ENCODE peak calls at places on chromosomes 16 and 17, in nine cellular contexts. B is left lung; Y is cardiac muscle cell; O is A549; D is GM13977; U is heart left ventricle; S is CD8-positive, alpha-beta T cell; L is astrocyte of the cerebellum; A is fibroblast of pulmonary artery. M is an unnamed sample.

GRCh38 chr17:36195474-36196098 is 972 bp downstream of the CCL3L1 start:
- DNase-seq in A (no peak), B (peak), D (no peak), L (no peak), U (no peak), Y (no peak), S (no peak), O (no peak), M (no peak)

GRCh38 chr16:12313902-12314621 is 337.5 kb downstream of the SNX29 start:
- DNase-seq in A (no peak), L (no peak), B (no peak), O (no peak), U (no peak), Y (no peak), D (no peak), S (no peak), M (no peak)

GRCh38 chr16:55204923-55205322 is 119.1 kb upstream of the IRX6 start:
- DNase-seq in Y (no peak), A (no peak), B (no peak), D (no peak), L (no peak), O (no peak), S (no peak), U (no peak), M (no peak)

GRCh38 chr17:17812211-17813054 is 24.4 kb downstream of the SREBF1 start:
- DNase-seq in Y (peak), D (peak), U (peak), L (no peak), O (peak), A (peak), B (peak), S (peak), M (peak)

GRCh38 chr16:79505344-79505743 is 95.2 kb downstream of the MAF start:
- DNase-seq in Y (no peak), O (no peak), D (no peak), L (no peak), S (no peak), B (no peak), A (no peak), U (peak), M (no peak)

GRCh38 chr16:77594057-77594456 is 128.3 kb upstream of the NUDT7 start:
- DNase-seq in D (no peak), Y (no peak), O (no peak), L (no peak), A (no peak), B (no peak), U (no peak), S (no peak), M (no peak)

GRCh38 chr16:508884-509736 is 18.4 kb upstream of the CAPN15 start:
- DNase-seq in B (no peak), O (no peak), D (no peak), U (no peak), A (peak), L (no peak), Y (no peak), S (no peak), M (no peak)

GRCh38 chr17:41511130-41511529 is 5.7 kb upstream of the KRT13 start:
- DNase-seq in D (no peak), O (no peak), B (peak), U (no peak), Y (no peak), S (no peak), A (no peak), L (no peak), M (no peak)

GRCh38 chr16:743794-744500 is 3.1 kb upstream of the CIAO3 start:
- DNase-seq in L (no peak), U (no peak), Y (no peak), B (peak), O (no peak), S (no peak), A (no peak), D (no peak), M (no peak)

GRCh38 chr17:49218941-49219913 is 8.7 kb downstream of the ABI3 start:
- DNase-seq in U (no peak), S (peak), Y (no peak), A (no peak), B (peak), D (peak), O (no peak), L (no peak), M (no peak)

GRCh38 chr17:7058831-7059447 is 15.0 kb upstream of the SLC16A11 start:
- DNase-seq in L (no peak), A (peak), Y (peak), D (no peak), S (no peak), U (no peak), O (no peak), B (no peak), M (no peak)

GRCh38 chr16:58518083-58518979 is 3.0 kb downstream of the SETD6 start:
- DNase-seq in A (no peak), B (no peak), D (peak), Y (no peak), O (no peak), S (no peak), U (no peak), L (no peak), M (no peak)

GRCh38 chr17:19386276-19386863 is 620 bp downstream of the MFAP4 start:
- DNase-seq in B (peak), D (no peak), O (peak), Y (peak), U (peak), S (no peak), L (peak), A (peak), M (no peak)

GRCh38 chr17:30952645-30953393 is 18.0 kb upstream of the RNF135 start:
- DNase-seq in U (peak), D (peak), Y (no peak), S (no peak), B (peak), A (no peak), L (no peak), O (no peak), M (no peak)

GRCh38 chr16:21001262-21001661 is 100.7 kb downstream of the LYRM1 start:
- DNase-seq in B (no peak), Y (peak), S (no peak), A (peak), D (peak), L (no peak), U (no peak), O (peak), M (no peak)

GRCh38 chr17:77666480-77666879 is 292.0 kb upstream of the TNRC6C start:
- DNase-seq in U (no peak), A (no peak), O (no peak), B (no peak), D (no peak), S (no peak), Y (no peak), L (no peak), M (no peak)

GRCh38 chr17:40648326-40648968 is 829 bp upstream of the SMARCE1 start:
- DNase-seq in B (no peak), D (peak), L (no peak), U (no peak), O (no peak), S (no peak), A (no peak), Y (no peak), M (peak)

GRCh38 chr16:70529051-70529777 is 5.6 kb downstream of the SF3B3 start:
- DNase-seq in O (peak), D (peak), U (no peak), S (no peak), L (peak), B (no peak), Y (peak), A (peak), M (no peak)

GRCh38 chr16:85902366-85903155 is 3.6 kb downstream of the IRF8 start:
- DNase-seq in B (no peak), L (no peak), U (no peak), S (peak), Y (peak), O (no peak), D (peak), A (peak), M (no peak)

GRCh38 chr17:63696381-63696961 is 3.5 kb downstream of the LIMD2 start:
- DNase-seq in U (no peak), A (peak), O (peak), L (no peak), S (no peak), B (no peak), D (peak), Y (peak), M (no peak)
- TF ChIP-seq CTCF in U (peak), A (peak), O (peak), L (peak), S (peak), B (peak), D (peak), Y (peak), M (peak)

GRCh38 chr17:47895856-47896671 is at the start of gene SP2:
- DNase-seq in D (peak), O (peak), L (peak), Y (peak), B (peak), S (peak), U (peak), A (peak), M (peak)
- TF ChIP-seq CTCF in D (peak), O (no peak), L (peak), Y (no peak), B (peak), S (no peak), U (peak), A (no peak), M (no peak)

DNA sequence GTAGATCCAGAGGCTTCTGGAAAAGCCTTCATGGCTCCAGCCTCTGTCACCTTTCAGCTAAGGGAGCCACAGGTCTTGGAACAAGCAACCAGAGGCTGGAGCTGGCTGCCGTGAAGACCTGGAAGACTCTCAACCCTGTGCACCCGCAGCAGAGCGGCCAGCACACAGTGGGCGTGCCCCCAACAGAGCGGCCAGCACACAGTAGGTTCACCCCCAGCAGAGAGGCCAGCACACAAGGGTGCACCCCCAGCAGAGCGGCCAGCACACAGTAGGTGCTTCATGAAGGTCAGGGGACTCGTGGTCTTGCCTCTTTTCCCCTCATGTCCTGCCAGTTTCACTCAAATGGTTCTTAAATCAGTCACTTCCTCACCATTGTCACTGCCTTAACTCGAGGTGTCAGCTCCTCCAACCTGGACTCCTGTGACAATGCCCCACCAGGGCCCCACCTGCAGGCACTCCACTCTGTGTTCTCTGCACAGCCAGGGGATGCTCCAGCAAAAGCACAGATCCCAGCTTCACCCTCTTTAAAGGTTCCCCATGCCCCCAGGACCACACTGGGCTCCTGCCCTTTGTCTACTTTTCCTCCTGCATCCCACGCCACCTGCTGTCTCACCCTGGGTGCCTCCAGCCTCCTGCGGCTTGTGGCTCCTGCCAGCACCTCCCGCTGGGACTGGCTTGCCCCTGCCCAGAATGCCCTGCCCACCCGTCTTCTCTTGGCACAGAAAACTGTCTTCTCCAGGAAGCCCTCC is 42.4 kb upstream of the DOC2B start:
- DNase-seq in B (no peak), Y (no peak), U (peak), D (no peak), O (no peak), A (no peak), L (no peak), S (no peak), M (no peak)
- TF ChIP-seq CTCF in B (no peak), Y (no peak), U (no peak), D (no peak), O (no peak), A (no peak), L (no peak), S (no peak), M (no peak)

GRCh38 chr17:47618416-47618815 is 31.3 kb upstream of the KPNB1 start:
- DNase-seq in D (no peak), Y (peak), S (no peak), B (no peak), L (peak), A (peak), O (peak), U (no peak), M (no peak)
- TF ChIP-seq CTCF in D (peak), Y (peak), S (no peak), B (no peak), L (peak), A (peak), O (peak), U (no peak), M (peak)

GRCh38 chr16:81940781-81941560 is 70.3 kb downstream of the SDR42E1 start:
- DNase-seq in S (no peak), L (peak), B (no peak), D (no peak), U (no peak), A (peak), O (peak), Y (peak), M (no peak)
- TF ChIP-seq CTCF in S (peak), L (peak), B (peak), D (peak), U (peak), A (peak), O (peak), Y (peak), M (peak)